ENCODE peak calls at places on chromosomes 4 and X, in ten cellular contexts. One of them, this sample, is unnamed.

GRCh38 chr4:38491854-38492478 is 172.0 kb upstream of the KLF3 start:
- DNase-seq in NCI-H526 treated with DMSO at 0.1 percent for 48 hours: no peak
- DNase-seq in HCEC 1CT: no peak
- DNase-seq in neural crest cell: no peak
- DNase-seq in NCI-H2081: no peak
- DNase-seq in AG04449: no peak
- DNase-seq in cardiac fibroblast: no peak
- DNase-seq in MCF 10A: no peak
- DNase-seq in mammary epithelial cell: no peak
- DNase-seq in activated CD4-positive, CD25-positive, alpha-beta regulatory T cell treated with anti-CD3 and anti-CD28 coated beads, Interleukin-2, amount 50 U/mL, for 72 hours: no peak
- DNase-seq in this sample: no peak

GRCh38 chrX:150298841-150299551 is 64.1 kb upstream of the MAMLD1 start:
- DNase-seq in MCF 10A: no peak
- DNase-seq in mammary epithelial cell: no peak
- DNase-seq in cardiac fibroblast: no peak
- DNase-seq in AG04449: no peak
- DNase-seq in NCI-H526 treated with DMSO at 0.1 percent for 48 hours: no peak
- DNase-seq in activated CD4-positive, CD25-positive, alpha-beta regulatory T cell treated with anti-CD3 and anti-CD28 coated beads, Interleukin-2, amount 50 U/mL, for 72 hours: no peak
- DNase-seq in HCEC 1CT: peak
- DNase-seq in NCI-H2081: no peak
- DNase-seq in neural crest cell: no peak
- DNase-seq in this sample: no peak

GRCh38 chr4:108114503-108114902 is 54.2 kb downstream of the LEF1 start:
- DNase-seq in NCI-H526 treated with DMSO at 0.1 percent for 48 hours: no peak
- DNase-seq in AG04449: no peak
- DNase-seq in mammary epithelial cell: no peak
- DNase-seq in cardiac fibroblast: no peak
- DNase-seq in neural crest cell: no peak
- DNase-seq in activated CD4-positive, CD25-positive, alpha-beta regulatory T cell treated with anti-CD3 and anti-CD28 coated beads, Interleukin-2, amount 50 U/mL, for 72 hours: no peak
- DNase-seq in HCEC 1CT: no peak
- DNase-seq in MCF 10A: no peak
- DNase-seq in NCI-H2081: no peak
- DNase-seq in this sample: no peak

GRCh38 chrX:24979081-24979480 is 36.7 kb downstream of the ARX start:
- DNase-seq in NCI-H2081: no peak
- DNase-seq in activated CD4-positive, CD25-positive, alpha-beta regulatory T cell treated with anti-CD3 and anti-CD28 coated beads, Interleukin-2, amount 50 U/mL, for 72 hours: no peak
- DNase-seq in MCF 10A: no peak
- DNase-seq in AG04449: no peak
- DNase-seq in cardiac fibroblast: no peak
- DNase-seq in NCI-H526 treated with DMSO at 0.1 percent for 48 hours: no peak
- DNase-seq in HCEC 1CT: peak
- DNase-seq in mammary epithelial cell: no peak
- DNase-seq in neural crest cell: no peak
- DNase-seq in this sample: no peak

GRCh38 chrX:44343412-44343942 is at the start of gene EFHC2:
- DNase-seq in NCI-H526 treated with DMSO at 0.1 percent for 48 hours: no peak
- DNase-seq in AG04449: no peak
- DNase-seq in HCEC 1CT: no peak
- DNase-seq in activated CD4-positive, CD25-positive, alpha-beta regulatory T cell treated with anti-CD3 and anti-CD28 coated beads, Interleukin-2, amount 50 U/mL, for 72 hours: no peak
- DNase-seq in cardiac fibroblast: peak
- DNase-seq in neural crest cell: peak
- DNase-seq in NCI-H2081: no peak
- DNase-seq in MCF 10A: no peak
- DNase-seq in mammary epithelial cell: no peak
- DNase-seq in this sample: peak

GRCh38 chr4:71498002-71498401 is 159.2 kb downstream of the SLC4A4 start:
- DNase-seq in mammary epithelial cell: no peak
- DNase-seq in neural crest cell: no peak
- DNase-seq in NCI-H2081: no peak
- DNase-seq in AG04449: peak
- DNase-seq in MCF 10A: peak
- DNase-seq in NCI-H526 treated with DMSO at 0.1 percent for 48 hours: no peak
- DNase-seq in HCEC 1CT: peak
- DNase-seq in cardiac fibroblast: peak
- DNase-seq in activated CD4-positive, CD25-positive, alpha-beta regulatory T cell treated with anti-CD3 and anti-CD28 coated beads, Interleukin-2, amount 50 U/mL, for 72 hours: no peak
- DNase-seq in this sample: no peak

GRCh38 chr4:156496797-156497196 is 474.8 kb downstream of the PDGFC start:
- DNase-seq in MCF 10A: no peak
- DNase-seq in neural crest cell: no peak
- DNase-seq in HCEC 1CT: no peak
- DNase-seq in cardiac fibroblast: no peak
- DNase-seq in NCI-H526 treated with DMSO at 0.1 percent for 48 hours: no peak
- DNase-seq in mammary epithelial cell: no peak
- DNase-seq in activated CD4-positive, CD25-positive, alpha-beta regulatory T cell treated with anti-CD3 and anti-CD28 coated beads, Interleukin-2, amount 50 U/mL, for 72 hours: no peak
- DNase-seq in AG04449: no peak
- DNase-seq in NCI-H2081: no peak
- DNase-seq in this sample: no peak

GRCh38 chr4:147984065-147984777 is 252.3 kb downstream of the ARHGAP10 start:
- DNase-seq in neural crest cell: peak
- DNase-seq in AG04449: no peak
- DNase-seq in NCI-H2081: peak
- DNase-seq in NCI-H526 treated with DMSO at 0.1 percent for 48 hours: no peak
- DNase-seq in activated CD4-positive, CD25-positive, alpha-beta regulatory T cell treated with anti-CD3 and anti-CD28 coated beads, Interleukin-2, amount 50 U/mL, for 72 hours: no peak
- DNase-seq in HCEC 1CT: peak
- DNase-seq in cardiac fibroblast: peak
- DNase-seq in mammary epithelial cell: peak
- DNase-seq in MCF 10A: peak
- DNase-seq in this sample: peak

GRCh38 chr4:145178740-145179139 is 1.6 kb downstream of the OTUD4 start:
- DNase-seq in AG04449: no peak
- DNase-seq in cardiac fibroblast: no peak
- DNase-seq in MCF 10A: peak
- DNase-seq in activated CD4-positive, CD25-positive, alpha-beta regulatory T cell treated with anti-CD3 and anti-CD28 coated beads, Interleukin-2, amount 50 U/mL, for 72 hours: no peak
- DNase-seq in mammary epithelial cell: peak
- DNase-seq in neural crest cell: no peak
- DNase-seq in NCI-H2081: no peak
- DNase-seq in HCEC 1CT: no peak
- DNase-seq in NCI-H526 treated with DMSO at 0.1 percent for 48 hours: no peak
- DNase-seq in this sample: no peak

This sample was measured in frontal cortex.